ENCODE peak calls at places on chromosomes 2 and 18, in seven cellular contexts. C is epithelial cell of esophagus; F is astrocyte of the spinal cord; U is psoas muscle; H is MM.1S; V is iPS DF 6.9; S is CD4-positive, alpha-beta memory T cell. X is an unnamed sample.

GRCh38 chr2:118971245-118972122 is 29.5 kb downstream of the MARCO start:
- DNase-seq in C (peak), F (no peak), U (no peak), H (no peak), V (no peak), S (no peak), X (no peak)

GRCh38 chr2:86603892-86604291 is 19.8 kb downstream of the RNF103 start:
- DNase-seq in C (no peak), F (no peak), U (no peak), H (no peak), V (no peak), S (no peak), X (no peak)

GRCh38 chr2:163348843-163349395 is 386.9 kb downstream of the FIGN start:
- DNase-seq in C (peak), F (peak), U (no peak), H (no peak), V (no peak), S (no peak), X (no peak)

GRCh38 chr2:230735884-230736283 is 23.2 kb downstream of the CAB39 start:
- DNase-seq in C (no peak), F (no peak), U (no peak), H (no peak), V (no peak), S (no peak), X (no peak)

GRCh38 chr2:209937893-209938292 is 64.5 kb upstream of the RPE start:
- DNase-seq in C (no peak), F (peak), U (no peak), H (no peak), V (no peak), S (no peak), X (no peak)

GRCh38 chr2:86037141-86037794 is 68.4 kb downstream of the POLR1A start:
- DNase-seq in C (peak), F (peak), U (peak), H (peak), V (no peak), S (no peak), X (peak)

GRCh38 chr2:84653302-84653701 is 137.0 kb downstream of the DNAH6 start:
- DNase-seq in C (no peak), F (no peak), U (no peak), H (no peak), V (no peak), S (no peak), X (no peak)

GRCh38 chr18:12328179-12328823 is 20.3 kb downstream of the TUBB6 start:
- DNase-seq in C (no peak), F (no peak), U (no peak), H (no peak), V (no peak), S (no peak), X (no peak)

GRCh38 chr2:231977430-231977829 is 15.9 kb downstream of the DIS3L2 start:
- DNase-seq in C (no peak), F (no peak), U (no peak), H (no peak), V (no peak), S (no peak), X (no peak)

GRCh38 chr2:191249131-191249813 is 4.1 kb downstream of the MYO1B start:
- DNase-seq in C (no peak), F (no peak), U (no peak), H (no peak), V (no peak), S (no peak), X (no peak)
- H3K4me3 ChIP-seq in C (no peak), F (no peak), U (no peak), H (no peak), V (no peak), S (no peak), X (peak)

DNA sequence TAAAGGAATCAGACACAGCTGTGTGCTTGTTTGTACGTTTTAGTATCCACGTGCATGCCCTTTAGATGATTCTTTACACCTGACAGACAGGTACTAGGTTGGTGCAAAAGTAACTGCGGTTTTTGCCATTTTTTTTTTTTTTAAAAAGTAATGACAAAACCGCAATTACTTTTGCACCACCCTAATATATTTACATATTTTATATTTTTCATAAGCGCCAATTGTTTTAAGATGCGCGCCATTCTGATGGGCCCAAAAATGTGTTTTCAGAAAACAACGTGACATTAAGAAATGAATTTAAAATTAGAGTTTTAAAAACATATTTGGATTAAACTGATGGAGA is 972 bp upstream of the COBLL1 start:
- DNase-seq in C (no peak), F (no peak), U (no peak), H (no peak), V (no peak), S (no peak), X (no peak)
- H3K4me3 ChIP-seq in C (peak), F (no peak), U (peak), H (peak), V (no peak), S (no peak), X (peak)

DNA sequence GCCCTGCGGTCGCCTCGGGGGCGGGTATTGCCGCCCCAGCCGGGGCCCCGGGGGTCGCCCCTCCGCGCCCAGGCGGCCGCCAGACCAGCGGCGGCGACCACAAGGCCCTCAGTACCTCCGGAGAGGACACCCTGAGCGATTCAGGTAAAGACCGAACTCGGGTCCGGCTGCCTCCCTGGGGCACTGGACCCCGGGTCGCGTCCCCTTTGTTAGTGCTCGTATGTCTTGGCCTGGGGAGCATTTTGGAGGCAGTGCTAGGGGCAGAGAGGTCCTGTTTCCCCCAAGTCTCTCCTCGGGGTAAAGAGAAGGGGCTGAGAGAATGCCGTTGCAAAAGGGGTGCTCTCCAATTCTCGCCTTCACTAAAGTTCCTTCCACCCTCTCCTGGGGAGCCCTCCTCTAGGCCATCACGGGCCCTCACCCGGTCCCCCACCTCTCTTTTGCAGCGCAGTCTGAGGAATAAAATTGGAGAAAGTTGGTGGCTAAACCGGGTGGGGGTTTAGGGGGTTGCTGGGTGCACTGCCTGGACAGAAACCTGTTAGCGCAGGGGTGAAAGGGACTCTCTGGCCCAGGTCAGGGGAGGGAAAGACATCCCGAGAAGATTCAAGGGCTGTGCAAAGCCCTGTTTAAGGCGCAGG is 2.5 kb downstream of the MYCN start:
- DNase-seq in C (no peak), F (no peak), U (no peak), H (no peak), V (no peak), S (no peak), X (no peak)
- H3K4me3 ChIP-seq in C (no peak), F (no peak), U (peak), H (no peak), V (peak), S (no peak), X (peak)

DNA sequence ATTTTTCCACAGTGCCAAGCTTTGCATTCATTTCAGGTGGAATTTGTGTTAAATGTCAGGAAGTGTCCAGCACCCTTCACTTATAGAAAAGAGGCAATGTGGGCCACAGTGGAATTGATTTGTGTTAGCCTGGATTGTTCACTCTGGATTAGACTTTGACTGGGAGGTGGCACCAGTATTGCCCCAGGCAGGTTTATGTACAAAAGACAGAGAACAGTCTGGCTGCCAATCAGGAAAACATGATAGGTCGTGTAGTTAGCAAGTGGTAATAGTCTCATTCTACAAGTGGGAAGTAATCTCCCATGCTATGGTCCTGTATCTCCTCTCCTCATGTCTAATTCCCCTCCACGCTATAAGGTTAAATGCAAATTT is 45.6 kb downstream of the RAB27B start:
- DNase-seq in C (peak), F (no peak), U (no peak), H (no peak), V (no peak), S (no peak), X (no peak)
- H3K4me3 ChIP-seq in C (no peak), F (no peak), U (no peak), H (no peak), V (no peak), S (no peak), X (no peak)

GRCh38 chr18:74916773-74917393 is 292.1 kb downstream of the PTGR3 start:
- DNase-seq in C (no peak), F (no peak), U (no peak), H (no peak), V (no peak), S (no peak), X (no peak)
- H3K4me3 ChIP-seq in C (no peak), F (no peak), U (no peak), H (no peak), V (no peak), S (no peak), X (no peak)

GRCh38 chr2:219522111-219523030 is 8.1 kb downstream of the ASIC4 start:
- DNase-seq in C (peak), F (peak), U (no peak), H (no peak), V (no peak), S (no peak), X (no peak)
- H3K4me3 ChIP-seq in C (no peak), F (peak), U (peak), H (no peak), V (peak), S (no peak), X (peak)